ENCODE peak calls at places on chromosomes 12 and 14, in six cellular contexts. W, H, S, X, A and T are unnamed samples.

GRCh38 chr14:98445736-98446135 is 826.3 kb downstream of the BCL11B start:
- DNase-seq in W (no peak), H (no peak), S (no peak), X (no peak), A (no peak), T (no peak)

GRCh38 chr12:124653169-124653931 is 85.9 kb upstream of the NCOR2 start:
- DNase-seq in W (no peak), H (no peak), S (no peak), X (no peak), A (peak), T (no peak)

GRCh38 chr14:103224996-103225874 is 102.0 kb downstream of the TNFAIP2 start:
- DNase-seq in W (no peak), H (no peak), S (no peak), X (no peak), A (no peak), T (no peak)

GRCh38 chr14:31690056-31690455 is 128.9 kb downstream of the NUBPL start:
- DNase-seq in W (no peak), H (no peak), S (no peak), X (peak), A (no peak), T (no peak)

GRCh38 chr12:1800646-1801284 is 19.6 kb upstream of the LRTM2 start:
- DNase-seq in W (peak), H (no peak), S (peak), X (no peak), A (no peak), T (peak)

GRCh38 chr12:89538902-89539301 is 13.1 kb upstream of the POC1B start:
- DNase-seq in W (no peak), H (no peak), S (no peak), X (no peak), A (no peak), T (no peak)

GRCh38 chr14:30569216-30569902 is 10.4 kb downstream of the G2E3 start:
- DNase-seq in W (no peak), H (no peak), S (no peak), X (no peak), A (peak), T (no peak)

GRCh38 chr12:115132906-115133305 is 448.9 kb upstream of the TBX3 start:
- DNase-seq in W (no peak), H (no peak), S (no peak), X (no peak), A (no peak), T (no peak)

GRCh38 chr14:105305769-105306168 is 5.0 kb upstream of the BRF1 start:
- DNase-seq in W (no peak), H (no peak), S (no peak), X (no peak), A (no peak), T (no peak)

GRCh38 chr12:75910452-75910722 is 121.2 kb downstream of the PHLDA1 start:
- DNase-seq in W (no peak), H (no peak), S (no peak), X (no peak), A (no peak), T (no peak)

GRCh38 chr14:68549057-68549421 is 243.8 kb downstream of the ZFP36L1 start:
- DNase-seq in W (no peak), H (no peak), S (no peak), X (no peak), A (peak), T (no peak)

GRCh38 chr12:52771088-52771487 is 6.1 kb downstream of the KRT76 start:
- DNase-seq in W (no peak), H (no peak), S (no peak), X (no peak), A (no peak), T (no peak)

GRCh38 chr12:54019111-54019811 is 9.0 kb upstream of the HOXC6 start:
- DNase-seq in W (no peak), H (no peak), S (no peak), X (no peak), A (peak), T (no peak)

GRCh38 chr12:52543985-52544888 is 8.7 kb downstream of the KRT71 start:
- DNase-seq in W (no peak), H (no peak), S (no peak), X (no peak), A (peak), T (no peak)

GRCh38 chr14:38208825-38209562 is 1.3 kb downstream of the SSTR1 start:
- DNase-seq in W (no peak), H (no peak), S (no peak), X (peak), A (peak), T (no peak)

GRCh38 chr12:124420041-124420765 is 125.3 kb downstream of the RFLNA start:
- DNase-seq in W (no peak), H (no peak), S (no peak), X (no peak), A (no peak), T (no peak)